ENCODE peak calls at places on chromosomes 2 and 18, in seven cellular contexts. One of them, this sample, is unnamed. For H3K9me3, the result is how much of the 10 kb centered on the place peaks cover.

GRCh38 chr2:11856095-11856494 is 109.7 kb downstream of the LPIN1 start:
- DNase-seq in Panc1: no peak
- DNase-seq in fibroblast of lung: no peak
- DNase-seq in heart right ventricle: no peak
- DNase-seq in breast epithelium: no peak
- DNase-seq in cardiac muscle cell: no peak
- DNase-seq in Peyer's patch: no peak
- DNase-seq in this sample: no peak

GRCh38 chr2:108917526-108917925 is 71.5 kb downstream of the EDAR start:
- DNase-seq in Panc1: no peak
- DNase-seq in fibroblast of lung: no peak
- DNase-seq in heart right ventricle: no peak
- DNase-seq in breast epithelium: no peak
- DNase-seq in cardiac muscle cell: no peak
- DNase-seq in Peyer's patch: no peak
- DNase-seq in this sample: no peak

GRCh38 chr18:26639149-26639548 is 90.8 kb upstream of the KCTD1 start:
- DNase-seq in Panc1: no peak
- DNase-seq in fibroblast of lung: no peak
- DNase-seq in heart right ventricle: no peak
- DNase-seq in breast epithelium: no peak
- DNase-seq in cardiac muscle cell: no peak
- DNase-seq in Peyer's patch: no peak
- DNase-seq in this sample: no peak

GRCh38 chr2:105802587-105802986 is 57.9 kb downstream of the NCK2 start:
- DNase-seq in Panc1: no peak
- DNase-seq in fibroblast of lung: no peak
- DNase-seq in heart right ventricle: no peak
- DNase-seq in breast epithelium: no peak
- DNase-seq in cardiac muscle cell: no peak
- DNase-seq in Peyer's patch: no peak
- DNase-seq in this sample: peak

GRCh38 chr2:122500316-122501105 is 745.1 kb downstream of the TSN start:
- DNase-seq in Panc1: no peak
- DNase-seq in fibroblast of lung: no peak
- DNase-seq in heart right ventricle: no peak
- DNase-seq in breast epithelium: no peak
- DNase-seq in cardiac muscle cell: no peak
- DNase-seq in Peyer's patch: no peak
- DNase-seq in this sample: no peak

GRCh38 chr2:80549901-80550300 is 245.3 kb upstream of the LRRTM1 start:
- DNase-seq in Panc1: no peak
- DNase-seq in fibroblast of lung: no peak
- DNase-seq in heart right ventricle: no peak
- DNase-seq in breast epithelium: no peak
- DNase-seq in cardiac muscle cell: no peak
- DNase-seq in Peyer's patch: no peak
- DNase-seq in this sample: no peak

GRCh38 chr2:125169022-125169763 is 1144.1 kb downstream of the CNTNAP5 start:
- DNase-seq in Panc1: no peak
- DNase-seq in fibroblast of lung: peak
- DNase-seq in heart right ventricle: no peak
- DNase-seq in breast epithelium: no peak
- DNase-seq in cardiac muscle cell: no peak
- DNase-seq in Peyer's patch: no peak
- DNase-seq in this sample: no peak

GRCh38 chr2:232927041-232927792 is 57.2 kb downstream of the SNORC start:
- DNase-seq in Panc1: no peak
- DNase-seq in fibroblast of lung: peak
- DNase-seq in heart right ventricle: no peak
- DNase-seq in breast epithelium: no peak
- DNase-seq in cardiac muscle cell: no peak
- DNase-seq in Peyer's patch: no peak
- DNase-seq in this sample: no peak

GRCh38 chr2:153770359-153770991 is 101.2 kb upstream of the GALNT13 start:
- DNase-seq in Panc1: no peak
- DNase-seq in fibroblast of lung: no peak
- DNase-seq in heart right ventricle: no peak
- DNase-seq in breast epithelium: no peak
- DNase-seq in cardiac muscle cell: no peak
- DNase-seq in Peyer's patch: no peak
- DNase-seq in this sample: no peak

GRCh38 chr18:27861539-27861938 is 315.4 kb downstream of the CDH2 start:
- DNase-seq in Panc1: no peak
- DNase-seq in fibroblast of lung: no peak
- DNase-seq in heart right ventricle: no peak
- DNase-seq in breast epithelium: no peak
- DNase-seq in cardiac muscle cell: no peak
- DNase-seq in Peyer's patch: no peak
- DNase-seq in this sample: no peak

GRCh38 chr2:3712424-3712823 is 9.0 kb downstream of the DCDC2C start:
- DNase-seq in Panc1: no peak
- DNase-seq in fibroblast of lung: no peak
- DNase-seq in heart right ventricle: no peak
- DNase-seq in breast epithelium: no peak
- DNase-seq in cardiac muscle cell: no peak
- DNase-seq in Peyer's patch: no peak
- DNase-seq in this sample: no peak

GRCh38 chr2:135960598-135961551 is 24.6 kb downstream of the DARS1 start:
- DNase-seq in Panc1: no peak
- DNase-seq in fibroblast of lung: peak
- DNase-seq in heart right ventricle: no peak
- DNase-seq in breast epithelium: no peak
- DNase-seq in cardiac muscle cell: no peak
- DNase-seq in Peyer's patch: no peak
- DNase-seq in this sample: peak

GRCh38 chr2:63888490-63889402 is 47.0 kb downstream of the UGP2 start:
- DNase-seq in Panc1: peak
- DNase-seq in fibroblast of lung: peak
- DNase-seq in heart right ventricle: no peak
- DNase-seq in breast epithelium: no peak
- DNase-seq in cardiac muscle cell: peak
- DNase-seq in Peyer's patch: no peak
- DNase-seq in this sample: peak

GRCh38 chr18:33583901-33584300 is 5.9 kb downstream of the ASXL3 start:
- DNase-seq in Panc1: no peak
- DNase-seq in fibroblast of lung: no peak
- DNase-seq in heart right ventricle: no peak
- DNase-seq in breast epithelium: no peak
- DNase-seq in cardiac muscle cell: no peak
- DNase-seq in Peyer's patch: no peak
- DNase-seq in this sample: no peak

GRCh38 chr2:148592812-148593211 is 51.7 kb upstream of the EPC2 start:
- DNase-seq in Panc1: no peak
- DNase-seq in fibroblast of lung: no peak
- DNase-seq in heart right ventricle: no peak
- DNase-seq in breast epithelium: no peak
- DNase-seq in cardiac muscle cell: no peak
- DNase-seq in Peyer's patch: no peak
- DNase-seq in this sample: no peak

GRCh38 chr2:54422072-54422581 is 34.0 kb upstream of the SPTBN1 start:
- DNase-seq in Panc1: no peak
- DNase-seq in fibroblast of lung: no peak
- DNase-seq in heart right ventricle: no peak
- DNase-seq in breast epithelium: no peak
- DNase-seq in cardiac muscle cell: no peak
- DNase-seq in Peyer's patch: no peak
- DNase-seq in this sample: no peak

GRCh38 chr18:60975419-60975818 is 357.8 kb upstream of the CDH20 start:
- DNase-seq in Panc1: no peak
- DNase-seq in fibroblast of lung: no peak
- DNase-seq in heart right ventricle: no peak
- DNase-seq in breast epithelium: no peak
- DNase-seq in cardiac muscle cell: no peak
- DNase-seq in Peyer's patch: no peak
- DNase-seq in this sample: no peak

GRCh38 chr2:105102963-105103421 is 65.1 kb downstream of the MRPS9 start:
- DNase-seq in Panc1: no peak
- DNase-seq in fibroblast of lung: peak
- DNase-seq in heart right ventricle: no peak
- DNase-seq in breast epithelium: no peak
- DNase-seq in cardiac muscle cell: peak
- DNase-seq in Peyer's patch: no peak
- DNase-seq in this sample: no peak

GRCh38 chr2:166126014-166126639 is 1.7 kb downstream of the SCN1A start:
- DNase-seq in Panc1: no peak
- DNase-seq in fibroblast of lung: peak
- DNase-seq in heart right ventricle: no peak
- DNase-seq in breast epithelium: no peak
- DNase-seq in cardiac muscle cell: no peak
- DNase-seq in Peyer's patch: no peak
- DNase-seq in this sample: no peak

GRCh38 chr2:60821133-60821469 is 60.3 kb upstream of the REL start:
- DNase-seq in Panc1: no peak
- DNase-seq in fibroblast of lung: no peak
- DNase-seq in heart right ventricle: no peak
- DNase-seq in breast epithelium: no peak
- DNase-seq in cardiac muscle cell: no peak
- DNase-seq in Peyer's patch: no peak
- DNase-seq in this sample: no peak

GRCh38 chr2:230905448-230906430 is 19.3 kb downstream of the GPR55 start:
- DNase-seq in Panc1: no peak
- DNase-seq in fibroblast of lung: peak
- DNase-seq in heart right ventricle: no peak
- DNase-seq in breast epithelium: peak
- DNase-seq in cardiac muscle cell: peak
- DNase-seq in Peyer's patch: no peak
- DNase-seq in this sample: peak

GRCh38 chr2:16033032-16033293 is 92.6 kb downstream of the MYCN start:
- DNase-seq in Panc1: no peak
- DNase-seq in fibroblast of lung: no peak
- DNase-seq in heart right ventricle: no peak
- DNase-seq in breast epithelium: no peak
- DNase-seq in cardiac muscle cell: no peak
- DNase-seq in Peyer's patch: no peak
- DNase-seq in this sample: no peak

GRCh38 chr2:16030206-16031054 is 90.1 kb downstream of the MYCN start:
- DNase-seq in Panc1: no peak
- DNase-seq in fibroblast of lung: no peak
- DNase-seq in heart right ventricle: no peak
- DNase-seq in breast epithelium: no peak
- DNase-seq in cardiac muscle cell: no peak
- DNase-seq in Peyer's patch: no peak
- DNase-seq in this sample: no peak

GRCh38 chr2:16031055-16031847 is 90.9 kb downstream of the MYCN start:
- DNase-seq in Panc1: no peak
- DNase-seq in fibroblast of lung: no peak
- DNase-seq in heart right ventricle: no peak
- DNase-seq in breast epithelium: no peak
- DNase-seq in cardiac muscle cell: peak
- DNase-seq in Peyer's patch: no peak
- DNase-seq in this sample: no peak

GRCh38 chr2:16032282-16033031 is 92.1 kb downstream of the MYCN start:
- DNase-seq in Panc1: no peak
- DNase-seq in fibroblast of lung: no peak
- DNase-seq in heart right ventricle: no peak
- DNase-seq in breast epithelium: no peak
- DNase-seq in cardiac muscle cell: no peak
- DNase-seq in Peyer's patch: no peak
- DNase-seq in this sample: no peak

DNA sequence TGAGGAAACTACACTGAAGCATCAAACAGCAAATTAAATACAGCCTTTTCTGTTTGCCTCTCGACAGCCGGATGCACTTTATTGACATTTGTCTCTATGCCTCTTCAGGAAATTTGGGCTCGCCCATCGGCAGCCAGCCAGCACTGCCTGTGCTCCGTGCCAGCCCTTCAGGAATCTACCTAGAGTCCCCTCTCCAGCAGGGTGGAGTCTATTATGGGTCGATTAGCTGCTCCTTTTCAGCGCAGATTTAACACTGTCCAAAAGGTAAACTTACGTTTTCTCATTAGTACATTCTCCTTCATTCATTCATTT is 91.5 kb downstream of the MYCN start:
- DNase-seq in Panc1: no peak
- DNase-seq in fibroblast of lung: no peak
- DNase-seq in heart right ventricle: no peak
- DNase-seq in breast epithelium: peak
- DNase-seq in cardiac muscle cell: no peak
- DNase-seq in Peyer's patch: peak
- DNase-seq in this sample: no peak
- H3K9me3 ChIP-seq in Panc1: under half
- H3K9me3 ChIP-seq in fibroblast of lung: under half
- H3K9me3 ChIP-seq in heart right ventricle: under half
- H3K9me3 ChIP-seq in breast epithelium: under half
- H3K9me3 ChIP-seq in cardiac muscle cell: under half
- H3K9me3 ChIP-seq in Peyer's patch: under half
- H3K9me3 ChIP-seq in this sample: under half

GRCh38 chr18:58491773-58492752 is 136.8 kb downstream of the ALPK2 start:
- DNase-seq in Panc1: no peak
- DNase-seq in fibroblast of lung: no peak
- DNase-seq in heart right ventricle: no peak
- DNase-seq in breast epithelium: no peak
- DNase-seq in cardiac muscle cell: no peak
- DNase-seq in Peyer's patch: no peak
- DNase-seq in this sample: no peak
- TF ChIP-seq CTCF in Panc1: no peak
- TF ChIP-seq CTCF in fibroblast of lung: no peak
- TF ChIP-seq CTCF in heart right ventricle: no peak
- TF ChIP-seq CTCF in breast epithelium: no peak
- TF ChIP-seq CTCF in cardiac muscle cell: no peak
- TF ChIP-seq CTCF in Peyer's patch: no peak
- TF ChIP-seq CTCF in this sample: no peak

GRCh38 chr2:48906640-48907039 is 151.1 kb upstream of the LHCGR start:
- DNase-seq in Panc1: no peak
- DNase-seq in fibroblast of lung: no peak
- DNase-seq in heart right ventricle: no peak
- DNase-seq in breast epithelium: no peak
- DNase-seq in cardiac muscle cell: no peak
- DNase-seq in Peyer's patch: no peak
- DNase-seq in this sample: no peak
- H3K27ac ChIP-seq in Panc1: no peak
- H3K27ac ChIP-seq in fibroblast of lung: no peak
- H3K27ac ChIP-seq in heart right ventricle: no peak
- H3K27ac ChIP-seq in breast epithelium: no peak
- H3K27ac ChIP-seq in cardiac muscle cell: no peak
- H3K27ac ChIP-seq in Peyer's patch: no peak
- H3K27ac ChIP-seq in this sample: no peak

GRCh38 chr2:140242889-140243288 is 1462.7 kb upstream of the NXPH2 start:
- DNase-seq in Panc1: no peak
- DNase-seq in fibroblast of lung: no peak
- DNase-seq in heart right ventricle: no peak
- DNase-seq in breast epithelium: no peak
- DNase-seq in cardiac muscle cell: no peak
- DNase-seq in Peyer's patch: no peak
- DNase-seq in this sample: no peak
- H3K9me3 ChIP-seq in Panc1: under half
- H3K9me3 ChIP-seq in fibroblast of lung: under half
- H3K9me3 ChIP-seq in heart right ventricle: under half
- H3K9me3 ChIP-seq in breast epithelium: under half
- H3K9me3 ChIP-seq in cardiac muscle cell: under half
- H3K9me3 ChIP-seq in Peyer's patch: under half
- H3K9me3 ChIP-seq in this sample: under half